ENCODE peak calls at places on chromosomes 4 and X, in six cellular contexts. E is EL; L is NCI-H1694; X is stimulated activated CD8-positive, alpha-beta memory T cell treated with anti-CD3 and anti-CD28 coated beads, Interleukin-12 subunit alpha, Interleukin-12 subunit beta, amount 100 ng/mL, for 4 hours; D is NCI-H1092; B is cardiac muscle cell. Z is an unnamed sample.

GRCh38 chrX:23752740-23753435 is 9.8 kb upstream of the ACOT9 start:
- DNase-seq in X (no peak), E (peak), B (peak), D (no peak), L (no peak), Z (no peak)

GRCh38 chr4:33071552-33071951 is 2351.4 kb downstream of the PCDH7 start:
- DNase-seq in B (peak), D (no peak), X (no peak), E (no peak), L (no peak), Z (no peak)

GRCh38 chrX:14363719-14364118 is 165.6 kb upstream of the GLRA2 start:
- DNase-seq in B (no peak), D (no peak), L (no peak), E (peak), X (no peak), Z (no peak)

GRCh38 chr4:174604198-174604597 is 81.9 kb upstream of the HPGD start:
- DNase-seq in D (no peak), E (no peak), L (no peak), X (no peak), B (peak), Z (no peak)

GRCh38 chr4:148268835-148269234 is 173.4 kb downstream of the NR3C2 start:
- DNase-seq in D (no peak), X (no peak), E (no peak), B (no peak), L (no peak), Z (no peak)

GRCh38 chrX:42714981-42715688 is 62.8 kb downstream of the PPP1R2C start:
- DNase-seq in D (no peak), X (no peak), L (peak), E (no peak), B (peak), Z (peak)

GRCh38 chr4:54495091-54495490 is 162.7 kb upstream of the KIT start:
- DNase-seq in L (no peak), X (no peak), E (peak), B (no peak), D (no peak), Z (no peak)

GRCh38 chr4:16862688-16863087 is 35.8 kb downstream of the LDB2 start:
- DNase-seq in X (no peak), D (no peak), B (no peak), E (no peak), L (no peak), Z (no peak)

GRCh38 chrX:19747672-19748610 is 139.5 kb downstream of the SH3KBP1 start:
- DNase-seq in B (no peak), E (no peak), X (peak), L (peak), D (no peak), Z (no peak)

GRCh38 chrX:72652132-72652531 is 62.0 kb downstream of the PHKA1 start:
- DNase-seq in L (no peak), D (no peak), E (no peak), B (no peak), X (no peak), Z (no peak)